ENCODE peak calls at places on chromosomes 5 and 9, in five cellular contexts. L is amniotic stem cell; X is fibroblast of the aortic adventitia; U is NCI-H510A treated with DMSO at 0.1 percent for 48 hours; F is stimulated activated CD4-positive, alpha-beta T cell treated with anti-CD3 and anti-CD28 coated beads, Interleukin-15, amount 100 ng/mL, for 24 hours. P is an unnamed sample.

GRCh38 chr5:157558681-157559080 is 16.9 kb downstream of the ADAM19 start:
- DNase-seq in L (no peak), X (no peak), U (no peak), F (no peak), P (no peak)

GRCh38 chr5:169801324-169801777 is 164.3 kb downstream of the DOCK2 start:
- DNase-seq in L (no peak), X (peak; percentile 68), U (peak; percentile 25), F (no peak), P (no peak)

GRCh38 chr9:8651830-8652229 is 852.3 kb upstream of the DMAC1 start:
- DNase-seq in L (no peak), X (no peak), U (no peak), F (no peak), P (no peak)

GRCh38 chr5:30279237-30279636 is 914.2 kb upstream of the CDH6 start:
- DNase-seq in L (no peak), X (peak; percentile 2), U (no peak), F (no peak), P (no peak)

GRCh38 chr5:59036274-59036961 is 453.5 kb downstream of the RAB3C start:
- DNase-seq in L (peak; percentile 71), X (peak; percentile 96), U (no peak), F (peak; percentile 50), P (no peak)

GRCh38 chr5:84378420-84378819 is 6.3 kb downstream of the EDIL3 start:
- DNase-seq in L (no peak), X (peak; percentile 87), U (no peak), F (no peak), P (no peak)

GRCh38 chr9:77588319-77588937 is 59.7 kb downstream of the GNA14 start:
- DNase-seq in L (peak; percentile 49), X (peak; percentile 89), U (peak; percentile 29), F (no peak), P (no peak)

GRCh38 chr9:129487658-129488483 is 133.0 kb downstream of the C9orf50 start:
- DNase-seq in L (no peak), X (peak; percentile 69), U (no peak), F (peak; percentile 76), P (peak; percentile 76)

GRCh38 chr5:150448960-150449490 is 514 bp downstream of the RPS14 start:
- DNase-seq in L (no peak), X (peak; percentile 37), U (no peak), F (peak; percentile 27), P (no peak)

GRCh38 chr9:113711251-113711650 is 164.9 kb upstream of the ZNF618 start:
- DNase-seq in L (no peak), X (no peak), U (no peak), F (no peak), P (no peak)

GRCh38 chr9:26243722-26244121 is 565.5 kb upstream of the TUSC1 start:
- DNase-seq in L (no peak), X (peak; percentile 27), U (no peak), F (no peak), P (no peak)

GRCh38 chr9:4197548-4197947 is 102.3 kb downstream of the GLIS3 start:
- DNase-seq in L (no peak), X (no peak), U (no peak), F (peak; percentile 4), P (peak; percentile 14)

GRCh38 chr5:53936481-53937352 is 373.7 kb downstream of the ARL15 start:
- DNase-seq in L (no peak), X (peak; percentile 75), U (no peak), F (no peak), P (no peak)

GRCh38 chr5:143248822-143249579 is 154.5 kb downstream of the NR3C1 start:
- DNase-seq in L (peak; percentile 48), X (peak; percentile 92), U (no peak), F (no peak), P (peak; percentile 64)

GRCh38 chr9:116101516-116101915 is 52.1 kb upstream of the PAPPA start:
- DNase-seq in L (no peak), X (peak; percentile 86), U (no peak), F (no peak), P (no peak)

GRCh38 chr9:124660341-124660801 is 110.7 kb downstream of the NR6A1 start:
- DNase-seq in L (peak; percentile 6), X (peak; percentile 57), U (peak; percentile 51), F (peak; percentile 3), P (no peak)

GRCh38 chr9:125748511-125749099 is 1.4 kb downstream of the PBX3 start:
- DNase-seq in L (no peak), X (peak; percentile 44), U (no peak), F (peak; percentile 18), P (no peak)

GRCh38 chr5:1385395-1386273 is 40.7 kb upstream of the CLPTM1L start:
- DNase-seq in L (no peak), X (peak; percentile 44), U (peak; percentile 64), F (peak; percentile 95), P (peak; percentile 89)

GRCh38 chr9:32738501-32739172 is 44.7 kb upstream of the TMEM215 start:
- DNase-seq in L (no peak), X (no peak), U (no peak), F (no peak), P (no peak)

GRCh38 chr5:10505517-10506095 is 58.3 kb upstream of the ANKRD33B start:
- DNase-seq in L (no peak), X (no peak), U (no peak), F (no peak), P (no peak)

GRCh38 chr5:140483055-140483454 is 64.4 kb upstream of the EIF4EBP3 start:
- DNase-seq in L (no peak), X (no peak), U (no peak), F (no peak), P (no peak)

GRCh38 chr5:136030956-136031611 is 2.3 kb downstream of the TGFBI start:
- DNase-seq in L (no peak), X (no peak), U (no peak), F (no peak), P (no peak)

GRCh38 chr5:151721812-151722391 is 35.2 kb upstream of the SPARC start:
- DNase-seq in L (no peak), X (no peak), U (no peak), F (no peak), P (no peak)

GRCh38 chr9:127130661-127131538 is 8.5 kb upstream of the ANGPTL2 start:
- DNase-seq in L (no peak), X (peak; percentile 79), U (peak; percentile 89), F (no peak), P (no peak)

GRCh38 chr5:141761-142160 is 49.5 kb upstream of the LRRC14B start:
- DNase-seq in L (no peak), X (no peak), U (no peak), F (no peak), P (no peak)

GRCh38 chr9:36891341-36891811 is 142.7 kb downstream of the PAX5 start:
- DNase-seq in L (no peak), X (no peak), U (no peak), F (no peak), P (no peak)

GRCh38 chr5:2742921-2743679 is 8.4 kb downstream of the IRX2 start:
- DNase-seq in L (no peak), X (no peak), U (no peak), F (no peak), P (no peak)

GRCh38 chr5:43227655-43228054 is 35.6 kb downstream of the NIM1K start:
- DNase-seq in L (no peak), X (peak; percentile 78), U (no peak), F (no peak), P (peak; percentile 72)

GRCh38 chr9:8468048-8468600 is 668.5 kb upstream of the DMAC1 start:
- DNase-seq in L (no peak), X (no peak), U (no peak), F (no peak), P (no peak)

GRCh38 chr5:73213566-73213998 is 40.6 kb downstream of the TMEM174 start:
- DNase-seq in L (no peak), X (peak; percentile 82), U (no peak), F (peak; percentile 69), P (no peak)

GRCh38 chr9:110583237-110583636 is 3.7 kb upstream of the SVEP1 start:
- DNase-seq in L (no peak), X (peak; percentile 68), U (no peak), F (no peak), P (no peak)

GRCh38 chr9:97958812-97959511 is 21.0 kb upstream of the HEMGN start:
- DNase-seq in L (no peak), X (peak; percentile 13), U (no peak), F (no peak), P (no peak)

GRCh38 chr5:159345861-159346260 is 15.6 kb upstream of the IL12B start:
- DNase-seq in L (no peak), X (no peak), U (no peak), F (no peak), P (no peak)

GRCh38 chr5:97046270-97046982 is 96.0 kb downstream of the LIX1 start:
- DNase-seq in L (no peak), X (peak; percentile 5), U (no peak), F (no peak), P (no peak)

GRCh38 chr5:143572671-143573070 is 169.2 kb upstream of the NR3C1 start:
- DNase-seq in L (no peak), X (no peak), U (no peak), F (no peak), P (no peak)

GRCh38 chr9:91864372-91864771 is 85.7 kb downstream of the ROR2 start:
- DNase-seq in L (no peak), X (peak; percentile 50), U (no peak), F (no peak), P (no peak)

GRCh38 chr9:109974143-109974917 is 194.3 kb downstream of the PALM2AKAP2 start:
- DNase-seq in L (no peak), X (no peak), U (no peak), F (peak; percentile 75), P (no peak)

GRCh38 chr5:167485395-167485794 is 806.0 kb upstream of the WWC1 start:
- DNase-seq in L (no peak), X (no peak), U (no peak), F (no peak), P (no peak)

GRCh38 chr5:73299665-73300435 is 126.9 kb downstream of the TMEM174 start:
- DNase-seq in L (no peak), X (no peak), U (no peak), F (no peak), P (no peak)

GRCh38 chr5:112878760-112879159 is 17.7 kb downstream of the SRP19 start:
- DNase-seq in L (no peak), X (no peak), U (no peak), F (peak; percentile 52), P (peak; percentile 38)

P was measured in K562.